ENCODE peak calls at places on chromosomes 11 and 22, in six cellular contexts. U is DMS79 treated with DMSO at 0.1 percent for 48 hours; S is memory B cell; Z is stimulated activated CD4-positive, alpha-beta T cell treated with anti-CD3 and anti-CD28 coated beads, Interleukin-1b, Interleukin-23, amount 100 ng/mL, for 4 hours; B is NCI-H146; L is naive thymus-derived CD4-positive, alpha-beta T cell. N is an unnamed sample.

GRCh38 chr22:25853078-25853477 is 111.1 kb downstream of the MYO18B start:
- DNase-seq in U (no peak), S (no peak), Z (no peak), B (no peak), L (no peak), N (no peak)

GRCh38 chr11:1831338-1832180 is 3.2 kb upstream of the SYT8 start:
- DNase-seq in U (no peak), S (no peak), Z (no peak), B (no peak), L (no peak), N (no peak)

GRCh38 chr11:12249590-12250260 is 127.6 kb upstream of the PARVA start:
- DNase-seq in U (peak; percentile 98), S (no peak), Z (no peak), B (peak; percentile 97), L (no peak), N (no peak)

GRCh38 chr11:64933935-64934693 is 1.6 kb downstream of the GPHA2 start:
- DNase-seq in U (no peak), S (no peak), Z (no peak), B (no peak), L (no peak), N (no peak)

GRCh38 chr11:31236052-31236652 is 133.4 kb downstream of the DCDC1 start:
- DNase-seq in U (peak; percentile 4), S (no peak), Z (no peak), B (peak; percentile 69), L (no peak), N (no peak)

GRCh38 chr11:73429121-73429740 is 53.0 kb downstream of the RELT start:
- DNase-seq in U (no peak), S (no peak), Z (no peak), B (no peak), L (no peak), N (no peak)

GRCh38 chr11:28529540-28530410 is 421.6 kb downstream of the METTL15 start:
- DNase-seq in U (peak; percentile 16), S (no peak), Z (no peak), B (peak; percentile 13), L (no peak), N (no peak)

GRCh38 chr11:70532066-70532440 is 133.7 kb downstream of the CTTN start:
- DNase-seq in U (no peak), S (no peak), Z (no peak), B (peak; percentile 69), L (no peak), N (no peak)

GRCh38 chr11:84855846-84856245 is 771.3 kb downstream of the DLG2 start:
- DNase-seq in U (no peak), S (no peak), Z (no peak), B (no peak), L (no peak), N (no peak)

GRCh38 chr11:61750631-61751273 is 1.7 kb upstream of the MYRF start:
- DNase-seq in U (no peak), S (no peak), Z (no peak), B (no peak), L (no peak), N (no peak)

GRCh38 chr11:117750357-117750756 is 46.7 kb downstream of the DSCAML1 start:
- DNase-seq in U (no peak), S (no peak), Z (no peak), B (no peak), L (no peak), N (no peak)

GRCh38 chr11:112237451-112237850 is 11.2 kb downstream of the PTS start:
- DNase-seq in U (no peak), S (no peak), Z (no peak), B (no peak), L (no peak), N (no peak)

GRCh38 chr22:49838771-49839717 is 11.4 kb upstream of the BRD1 start:
- DNase-seq in U (no peak), S (no peak), Z (peak; percentile 80), B (no peak), L (peak; percentile 63), N (no peak)

GRCh38 chr11:45807792-45808238 is 2.9 kb downstream of the SLC35C1 start:
- DNase-seq in U (no peak), S (no peak), Z (no peak), B (no peak), L (no peak), N (no peak)

GRCh38 chr11:20467458-20468185 is 80.1 kb downstream of the PRMT3 start:
- DNase-seq in U (no peak), S (no peak), Z (no peak), B (no peak), L (no peak), N (no peak)

GRCh38 chr22:43018615-43019014 is 3.7 kb upstream of the PACSIN2 start:
- DNase-seq in U (no peak), S (no peak), Z (no peak), B (no peak), L (no peak), N (no peak)

GRCh38 chr11:68812526-68812925 is 29.2 kb downstream of the CPT1A start:
- DNase-seq in U (no peak), S (no peak), Z (no peak), B (no peak), L (no peak), N (no peak)

GRCh38 chr11:109939176-109939810 is 153.9 kb upstream of the ZC3H12C start:
- DNase-seq in U (peak; percentile 97), S (no peak), Z (no peak), B (peak; percentile 81), L (no peak), N (no peak)

GRCh38 chr11:78194490-78194889 is 5.8 kb downstream of the USP35 start:
- DNase-seq in U (no peak), S (no peak), Z (no peak), B (no peak), L (no peak), N (no peak)

GRCh38 chr11:46918087-46918751 is at the start of gene LRP4:
- DNase-seq in U (no peak), S (no peak), Z (no peak), B (peak; percentile 64), L (peak; percentile 25), N (peak; percentile 29)

GRCh38 chr11:102359372-102359771 is 12.4 kb downstream of the BIRC2 start:
- DNase-seq in U (no peak), S (no peak), Z (no peak), B (no peak), L (no peak), N (no peak)

GRCh38 chr11:69541001-69541285 is 59.5 kb downstream of the LINC01488 start:
- DNase-seq in U (no peak), S (no peak), Z (no peak), B (no peak), L (no peak), N (no peak)

GRCh38 chr11:33514079-33514690 is 186.4 kb downstream of the C11orf91 start:
- DNase-seq in U (no peak), S (no peak), Z (no peak), B (no peak), L (no peak), N (no peak)

GRCh38 chr11:94149435-94149834 is 20.8 kb downstream of the PANX1 start:
- DNase-seq in U (no peak), S (no peak), Z (no peak), B (no peak), L (no peak), N (no peak)

GRCh38 chr11:119323532-119324033 is 6.7 kb upstream of the MCAM start:
- DNase-seq in U (peak; percentile 19), S (peak; percentile 79), Z (peak; percentile 80), B (peak; percentile 71), L (peak; percentile 61), N (no peak)

GRCh38 chr11:35163707-35164496 is 24.9 kb downstream of the CD44 start:
- DNase-seq in U (no peak), S (peak; percentile 53), Z (no peak), B (no peak), L (no peak), N (no peak)

GRCh38 chr11:132770802-132771545 is 761.3 kb downstream of the OPCML start:
- DNase-seq in U (no peak), S (no peak), Z (no peak), B (no peak), L (no peak), N (no peak)

GRCh38 chr11:122665882-122666281 is 10.4 kb downstream of the UBASH3B start:
- DNase-seq in U (no peak), S (no peak), Z (no peak), B (no peak), L (no peak), N (no peak)

GRCh38 chr11:9170450-9170849 is 79.1 kb upstream of the SCUBE2 start:
- DNase-seq in U (no peak), S (no peak), Z (no peak), B (no peak), L (no peak), N (no peak)

GRCh38 chr22:27576815-27577564 is 224.6 kb downstream of the MN1 start:
- DNase-seq in U (no peak), S (no peak), Z (no peak), B (no peak), L (no peak), N (no peak)

GRCh38 chr11:57205046-57205671 is 23.4 kb downstream of the LRRC55 start:
- DNase-seq in U (no peak), S (no peak), Z (no peak), B (no peak), L (no peak), N (no peak)

GRCh38 chr11:47161134-47161854 is 15.4 kb downstream of the ARFGAP2 start:
- DNase-seq in U (peak; percentile 24), S (peak; percentile 50), Z (peak; percentile 44), B (peak; percentile 66), L (peak; percentile 50), N (peak; percentile 58)

GRCh38 chr11:13116491-13116890 is 107.4 kb downstream of the RASSF10 start:
- DNase-seq in U (no peak), S (no peak), Z (no peak), B (no peak), L (no peak), N (no peak)

GRCh38 chr11:61959026-61959608 is 8.3 kb downstream of the FTH1 start:
- DNase-seq in U (no peak), S (no peak), Z (no peak), B (no peak), L (no peak), N (no peak)